ENCODE peak calls at places on chromosomes 5 and 9, in ten cellular contexts. One of them, this sample, is unnamed.

GRCh38 chr5:140240987-140241706 is 61.8 kb downstream of the PFDN1 start:
- DNase-seq in substantia nigra: peak
- DNase-seq in stimulated activated CD4-positive, alpha-beta T cell treated with anti-CD3 and anti-CD28 coated beads, TNF-alpha, amount 100 ng/mL, for 4 hours: no peak
- DNase-seq in AG04450: peak
- DNase-seq in endothelial cell: peak
- DNase-seq in AG08396: peak
- DNase-seq in activated CD8-positive, alpha-beta memory T cell treated with anti-CD3 and anti-CD28 coated beads for 24 hours: no peak
- DNase-seq in occipital lobe: peak
- DNase-seq in left ventricle myocardium inferior: peak
- DNase-seq in stimulated activated naive B cell treated with anti-CD40 and anti-IgM and Interleukin-4, amounts not matched to agents 10 μg/mL and 1 μg/mL and 100 μg/mL, for 72 hours: no peak
- DNase-seq in this sample: no peak

GRCh38 chr5:151895660-151896040 is 29.0 kb downstream of the GLRA1 start:
- DNase-seq in substantia nigra: no peak
- DNase-seq in stimulated activated CD4-positive, alpha-beta T cell treated with anti-CD3 and anti-CD28 coated beads, TNF-alpha, amount 100 ng/mL, for 4 hours: no peak
- DNase-seq in AG04450: no peak
- DNase-seq in endothelial cell: no peak
- DNase-seq in AG08396: no peak
- DNase-seq in activated CD8-positive, alpha-beta memory T cell treated with anti-CD3 and anti-CD28 coated beads for 24 hours: no peak
- DNase-seq in occipital lobe: no peak
- DNase-seq in left ventricle myocardium inferior: no peak
- DNase-seq in stimulated activated naive B cell treated with anti-CD40 and anti-IgM and Interleukin-4, amounts not matched to agents 10 μg/mL and 1 μg/mL and 100 μg/mL, for 72 hours: no peak
- DNase-seq in this sample: no peak

GRCh38 chr5:96331210-96331609 is 101.8 kb downstream of the PCSK1 start:
- DNase-seq in substantia nigra: no peak
- DNase-seq in stimulated activated CD4-positive, alpha-beta T cell treated with anti-CD3 and anti-CD28 coated beads, TNF-alpha, amount 100 ng/mL, for 4 hours: no peak
- DNase-seq in AG04450: no peak
- DNase-seq in endothelial cell: no peak
- DNase-seq in AG08396: no peak
- DNase-seq in activated CD8-positive, alpha-beta memory T cell treated with anti-CD3 and anti-CD28 coated beads for 24 hours: no peak
- DNase-seq in occipital lobe: no peak
- DNase-seq in left ventricle myocardium inferior: no peak
- DNase-seq in stimulated activated naive B cell treated with anti-CD40 and anti-IgM and Interleukin-4, amounts not matched to agents 10 μg/mL and 1 μg/mL and 100 μg/mL, for 72 hours: no peak
- DNase-seq in this sample: no peak

GRCh38 chr5:72178910-72179815 is 71.9 kb downstream of the MAP1B start:
- DNase-seq in substantia nigra: peak
- DNase-seq in stimulated activated CD4-positive, alpha-beta T cell treated with anti-CD3 and anti-CD28 coated beads, TNF-alpha, amount 100 ng/mL, for 4 hours: no peak
- DNase-seq in AG04450: peak
- DNase-seq in endothelial cell: no peak
- DNase-seq in AG08396: peak
- DNase-seq in activated CD8-positive, alpha-beta memory T cell treated with anti-CD3 and anti-CD28 coated beads for 24 hours: no peak
- DNase-seq in occipital lobe: peak
- DNase-seq in left ventricle myocardium inferior: peak
- DNase-seq in stimulated activated naive B cell treated with anti-CD40 and anti-IgM and Interleukin-4, amounts not matched to agents 10 μg/mL and 1 μg/mL and 100 μg/mL, for 72 hours: no peak
- DNase-seq in this sample: no peak

GRCh38 chr5:128974567-128974966 is 9.3 kb downstream of the SLC27A6 start:
- DNase-seq in substantia nigra: no peak
- DNase-seq in stimulated activated CD4-positive, alpha-beta T cell treated with anti-CD3 and anti-CD28 coated beads, TNF-alpha, amount 100 ng/mL, for 4 hours: no peak
- DNase-seq in AG04450: no peak
- DNase-seq in endothelial cell: no peak
- DNase-seq in AG08396: no peak
- DNase-seq in activated CD8-positive, alpha-beta memory T cell treated with anti-CD3 and anti-CD28 coated beads for 24 hours: no peak
- DNase-seq in occipital lobe: no peak
- DNase-seq in left ventricle myocardium inferior: no peak
- DNase-seq in stimulated activated naive B cell treated with anti-CD40 and anti-IgM and Interleukin-4, amounts not matched to agents 10 μg/mL and 1 μg/mL and 100 μg/mL, for 72 hours: no peak
- DNase-seq in this sample: no peak

GRCh38 chr9:32395483-32396216 is 11.2 kb downstream of the ACO1 start:
- DNase-seq in substantia nigra: no peak
- DNase-seq in stimulated activated CD4-positive, alpha-beta T cell treated with anti-CD3 and anti-CD28 coated beads, TNF-alpha, amount 100 ng/mL, for 4 hours: no peak
- DNase-seq in AG04450: peak
- DNase-seq in endothelial cell: no peak
- DNase-seq in AG08396: peak
- DNase-seq in activated CD8-positive, alpha-beta memory T cell treated with anti-CD3 and anti-CD28 coated beads for 24 hours: no peak
- DNase-seq in occipital lobe: no peak
- DNase-seq in left ventricle myocardium inferior: peak
- DNase-seq in stimulated activated naive B cell treated with anti-CD40 and anti-IgM and Interleukin-4, amounts not matched to agents 10 μg/mL and 1 μg/mL and 100 μg/mL, for 72 hours: no peak
- DNase-seq in this sample: no peak

GRCh38 chr9:114503522-114504340 is 1.5 kb downstream of the WHRN start:
- DNase-seq in substantia nigra: peak
- DNase-seq in stimulated activated CD4-positive, alpha-beta T cell treated with anti-CD3 and anti-CD28 coated beads, TNF-alpha, amount 100 ng/mL, for 4 hours: no peak
- DNase-seq in AG04450: no peak
- DNase-seq in endothelial cell: no peak
- DNase-seq in AG08396: no peak
- DNase-seq in activated CD8-positive, alpha-beta memory T cell treated with anti-CD3 and anti-CD28 coated beads for 24 hours: no peak
- DNase-seq in occipital lobe: no peak
- DNase-seq in left ventricle myocardium inferior: no peak
- DNase-seq in stimulated activated naive B cell treated with anti-CD40 and anti-IgM and Interleukin-4, amounts not matched to agents 10 μg/mL and 1 μg/mL and 100 μg/mL, for 72 hours: no peak
- DNase-seq in this sample: no peak

GRCh38 chr9:763692-764091 is 77.8 kb upstream of the DMRT1 start:
- DNase-seq in substantia nigra: no peak
- DNase-seq in stimulated activated CD4-positive, alpha-beta T cell treated with anti-CD3 and anti-CD28 coated beads, TNF-alpha, amount 100 ng/mL, for 4 hours: no peak
- DNase-seq in AG04450: no peak
- DNase-seq in endothelial cell: no peak
- DNase-seq in AG08396: no peak
- DNase-seq in activated CD8-positive, alpha-beta memory T cell treated with anti-CD3 and anti-CD28 coated beads for 24 hours: no peak
- DNase-seq in occipital lobe: no peak
- DNase-seq in left ventricle myocardium inferior: no peak
- DNase-seq in stimulated activated naive B cell treated with anti-CD40 and anti-IgM and Interleukin-4, amounts not matched to agents 10 μg/mL and 1 μg/mL and 100 μg/mL, for 72 hours: no peak
- DNase-seq in this sample: no peak

GRCh38 chr5:74943905-74944304 is 77.7 kb upstream of the FAM169A start:
- DNase-seq in substantia nigra: no peak
- DNase-seq in stimulated activated CD4-positive, alpha-beta T cell treated with anti-CD3 and anti-CD28 coated beads, TNF-alpha, amount 100 ng/mL, for 4 hours: no peak
- DNase-seq in AG04450: no peak
- DNase-seq in endothelial cell: no peak
- DNase-seq in AG08396: no peak
- DNase-seq in activated CD8-positive, alpha-beta memory T cell treated with anti-CD3 and anti-CD28 coated beads for 24 hours: no peak
- DNase-seq in occipital lobe: no peak
- DNase-seq in left ventricle myocardium inferior: no peak
- DNase-seq in stimulated activated naive B cell treated with anti-CD40 and anti-IgM and Interleukin-4, amounts not matched to agents 10 μg/mL and 1 μg/mL and 100 μg/mL, for 72 hours: no peak
- DNase-seq in this sample: no peak

GRCh38 chr9:13274901-13275641 is 4.4 kb downstream of the MPDZ start:
- DNase-seq in substantia nigra: no peak
- DNase-seq in stimulated activated CD4-positive, alpha-beta T cell treated with anti-CD3 and anti-CD28 coated beads, TNF-alpha, amount 100 ng/mL, for 4 hours: no peak
- DNase-seq in AG04450: no peak
- DNase-seq in endothelial cell: no peak
- DNase-seq in AG08396: peak
- DNase-seq in activated CD8-positive, alpha-beta memory T cell treated with anti-CD3 and anti-CD28 coated beads for 24 hours: no peak
- DNase-seq in occipital lobe: no peak
- DNase-seq in left ventricle myocardium inferior: no peak
- DNase-seq in stimulated activated naive B cell treated with anti-CD40 and anti-IgM and Interleukin-4, amounts not matched to agents 10 μg/mL and 1 μg/mL and 100 μg/mL, for 72 hours: no peak
- DNase-seq in this sample: no peak

GRCh38 chr5:14778789-14779070 is 92.8 kb downstream of the ANKH start:
- DNase-seq in substantia nigra: no peak
- DNase-seq in stimulated activated CD4-positive, alpha-beta T cell treated with anti-CD3 and anti-CD28 coated beads, TNF-alpha, amount 100 ng/mL, for 4 hours: no peak
- DNase-seq in AG04450: no peak
- DNase-seq in endothelial cell: no peak
- DNase-seq in AG08396: no peak
- DNase-seq in activated CD8-positive, alpha-beta memory T cell treated with anti-CD3 and anti-CD28 coated beads for 24 hours: no peak
- DNase-seq in occipital lobe: no peak
- DNase-seq in left ventricle myocardium inferior: no peak
- DNase-seq in stimulated activated naive B cell treated with anti-CD40 and anti-IgM and Interleukin-4, amounts not matched to agents 10 μg/mL and 1 μg/mL and 100 μg/mL, for 72 hours: no peak
- DNase-seq in this sample: no peak

GRCh38 chr9:17942498-17942897 is 363.6 kb downstream of the SH3GL2 start:
- DNase-seq in substantia nigra: no peak
- DNase-seq in stimulated activated CD4-positive, alpha-beta T cell treated with anti-CD3 and anti-CD28 coated beads, TNF-alpha, amount 100 ng/mL, for 4 hours: no peak
- DNase-seq in AG04450: no peak
- DNase-seq in endothelial cell: no peak
- DNase-seq in AG08396: no peak
- DNase-seq in activated CD8-positive, alpha-beta memory T cell treated with anti-CD3 and anti-CD28 coated beads for 24 hours: no peak
- DNase-seq in occipital lobe: no peak
- DNase-seq in left ventricle myocardium inferior: no peak
- DNase-seq in stimulated activated naive B cell treated with anti-CD40 and anti-IgM and Interleukin-4, amounts not matched to agents 10 μg/mL and 1 μg/mL and 100 μg/mL, for 72 hours: no peak
- DNase-seq in this sample: no peak

GRCh38 chr9:2180704-2181103 is 165.6 kb downstream of the SMARCA2 start:
- DNase-seq in substantia nigra: no peak
- DNase-seq in stimulated activated CD4-positive, alpha-beta T cell treated with anti-CD3 and anti-CD28 coated beads, TNF-alpha, amount 100 ng/mL, for 4 hours: no peak
- DNase-seq in AG04450: no peak
- DNase-seq in endothelial cell: no peak
- DNase-seq in AG08396: no peak
- DNase-seq in activated CD8-positive, alpha-beta memory T cell treated with anti-CD3 and anti-CD28 coated beads for 24 hours: no peak
- DNase-seq in occipital lobe: no peak
- DNase-seq in left ventricle myocardium inferior: no peak
- DNase-seq in stimulated activated naive B cell treated with anti-CD40 and anti-IgM and Interleukin-4, amounts not matched to agents 10 μg/mL and 1 μg/mL and 100 μg/mL, for 72 hours: no peak
- DNase-seq in this sample: no peak

GRCh38 chr9:2489838-2490314 is 131.7 kb upstream of the VLDLR start:
- DNase-seq in substantia nigra: no peak
- DNase-seq in stimulated activated CD4-positive, alpha-beta T cell treated with anti-CD3 and anti-CD28 coated beads, TNF-alpha, amount 100 ng/mL, for 4 hours: no peak
- DNase-seq in AG04450: peak
- DNase-seq in endothelial cell: no peak
- DNase-seq in AG08396: no peak
- DNase-seq in activated CD8-positive, alpha-beta memory T cell treated with anti-CD3 and anti-CD28 coated beads for 24 hours: no peak
- DNase-seq in occipital lobe: no peak
- DNase-seq in left ventricle myocardium inferior: no peak
- DNase-seq in stimulated activated naive B cell treated with anti-CD40 and anti-IgM and Interleukin-4, amounts not matched to agents 10 μg/mL and 1 μg/mL and 100 μg/mL, for 72 hours: no peak
- DNase-seq in this sample: no peak

GRCh38 chr9:93288891-93289883 is 105.2 kb downstream of the WNK2 start:
- DNase-seq in substantia nigra: no peak
- DNase-seq in stimulated activated CD4-positive, alpha-beta T cell treated with anti-CD3 and anti-CD28 coated beads, TNF-alpha, amount 100 ng/mL, for 4 hours: no peak
- DNase-seq in AG04450: no peak
- DNase-seq in endothelial cell: no peak
- DNase-seq in AG08396: peak
- DNase-seq in activated CD8-positive, alpha-beta memory T cell treated with anti-CD3 and anti-CD28 coated beads for 24 hours: peak
- DNase-seq in occipital lobe: no peak
- DNase-seq in left ventricle myocardium inferior: no peak
- DNase-seq in stimulated activated naive B cell treated with anti-CD40 and anti-IgM and Interleukin-4, amounts not matched to agents 10 μg/mL and 1 μg/mL and 100 μg/mL, for 72 hours: no peak
- DNase-seq in this sample: no peak

GRCh38 chr9:81146684-81147337 is 542.5 kb downstream of the TLE1 start:
- DNase-seq in substantia nigra: no peak
- DNase-seq in stimulated activated CD4-positive, alpha-beta T cell treated with anti-CD3 and anti-CD28 coated beads, TNF-alpha, amount 100 ng/mL, for 4 hours: no peak
- DNase-seq in AG04450: no peak
- DNase-seq in endothelial cell: no peak
- DNase-seq in AG08396: peak
- DNase-seq in activated CD8-positive, alpha-beta memory T cell treated with anti-CD3 and anti-CD28 coated beads for 24 hours: no peak
- DNase-seq in occipital lobe: no peak
- DNase-seq in left ventricle myocardium inferior: no peak
- DNase-seq in stimulated activated naive B cell treated with anti-CD40 and anti-IgM and Interleukin-4, amounts not matched to agents 10 μg/mL and 1 μg/mL and 100 μg/mL, for 72 hours: no peak
- DNase-seq in this sample: no peak

GRCh38 chr5:122419195-122419894 is 107.3 kb downstream of the SNCAIP start:
- DNase-seq in substantia nigra: no peak
- DNase-seq in stimulated activated CD4-positive, alpha-beta T cell treated with anti-CD3 and anti-CD28 coated beads, TNF-alpha, amount 100 ng/mL, for 4 hours: no peak
- DNase-seq in AG04450: no peak
- DNase-seq in endothelial cell: no peak
- DNase-seq in AG08396: no peak
- DNase-seq in activated CD8-positive, alpha-beta memory T cell treated with anti-CD3 and anti-CD28 coated beads for 24 hours: no peak
- DNase-seq in occipital lobe: no peak
- DNase-seq in left ventricle myocardium inferior: no peak
- DNase-seq in stimulated activated naive B cell treated with anti-CD40 and anti-IgM and Interleukin-4, amounts not matched to agents 10 μg/mL and 1 μg/mL and 100 μg/mL, for 72 hours: no peak
- DNase-seq in this sample: no peak

GRCh38 chr9:105281272-105281671 is 36.8 kb downstream of the SLC44A1 start:
- DNase-seq in substantia nigra: no peak
- DNase-seq in stimulated activated CD4-positive, alpha-beta T cell treated with anti-CD3 and anti-CD28 coated beads, TNF-alpha, amount 100 ng/mL, for 4 hours: no peak
- DNase-seq in AG04450: no peak
- DNase-seq in endothelial cell: no peak
- DNase-seq in AG08396: no peak
- DNase-seq in activated CD8-positive, alpha-beta memory T cell treated with anti-CD3 and anti-CD28 coated beads for 24 hours: no peak
- DNase-seq in occipital lobe: no peak
- DNase-seq in left ventricle myocardium inferior: no peak
- DNase-seq in stimulated activated naive B cell treated with anti-CD40 and anti-IgM and Interleukin-4, amounts not matched to agents 10 μg/mL and 1 μg/mL and 100 μg/mL, for 72 hours: no peak
- DNase-seq in this sample: no peak

GRCh38 chr5:171639236-171639635 is 146.4 kb upstream of the SMIM23 start:
- DNase-seq in substantia nigra: no peak
- DNase-seq in stimulated activated CD4-positive, alpha-beta T cell treated with anti-CD3 and anti-CD28 coated beads, TNF-alpha, amount 100 ng/mL, for 4 hours: no peak
- DNase-seq in AG04450: no peak
- DNase-seq in endothelial cell: no peak
- DNase-seq in AG08396: no peak
- DNase-seq in activated CD8-positive, alpha-beta memory T cell treated with anti-CD3 and anti-CD28 coated beads for 24 hours: no peak
- DNase-seq in occipital lobe: no peak
- DNase-seq in left ventricle myocardium inferior: no peak
- DNase-seq in stimulated activated naive B cell treated with anti-CD40 and anti-IgM and Interleukin-4, amounts not matched to agents 10 μg/mL and 1 μg/mL and 100 μg/mL, for 72 hours: no peak
- DNase-seq in this sample: no peak

GRCh38 chr9:133463864-133464615 is 4.3 kb downstream of the CACFD1 start:
- DNase-seq in substantia nigra: no peak
- DNase-seq in stimulated activated CD4-positive, alpha-beta T cell treated with anti-CD3 and anti-CD28 coated beads, TNF-alpha, amount 100 ng/mL, for 4 hours: no peak
- DNase-seq in AG04450: no peak
- DNase-seq in endothelial cell: no peak
- DNase-seq in AG08396: no peak
- DNase-seq in activated CD8-positive, alpha-beta memory T cell treated with anti-CD3 and anti-CD28 coated beads for 24 hours: no peak
- DNase-seq in occipital lobe: no peak
- DNase-seq in left ventricle myocardium inferior: no peak
- DNase-seq in stimulated activated naive B cell treated with anti-CD40 and anti-IgM and Interleukin-4, amounts not matched to agents 10 μg/mL and 1 μg/mL and 100 μg/mL, for 72 hours: no peak
- DNase-seq in this sample: no peak

GRCh38 chr5:150394912-150395689 is 17.6 kb downstream of the CD74 start:
- DNase-seq in substantia nigra: no peak
- DNase-seq in stimulated activated CD4-positive, alpha-beta T cell treated with anti-CD3 and anti-CD28 coated beads, TNF-alpha, amount 100 ng/mL, for 4 hours: no peak
- DNase-seq in AG04450: no peak
- DNase-seq in endothelial cell: no peak
- DNase-seq in AG08396: no peak
- DNase-seq in activated CD8-positive, alpha-beta memory T cell treated with anti-CD3 and anti-CD28 coated beads for 24 hours: no peak
- DNase-seq in occipital lobe: no peak
- DNase-seq in left ventricle myocardium inferior: no peak
- DNase-seq in stimulated activated naive B cell treated with anti-CD40 and anti-IgM and Interleukin-4, amounts not matched to agents 10 μg/mL and 1 μg/mL and 100 μg/mL, for 72 hours: no peak
- DNase-seq in this sample: no peak

GRCh38 chr9:23117621-23118020 is 671.0 kb downstream of the DMRTA1 start:
- DNase-seq in substantia nigra: no peak
- DNase-seq in stimulated activated CD4-positive, alpha-beta T cell treated with anti-CD3 and anti-CD28 coated beads, TNF-alpha, amount 100 ng/mL, for 4 hours: no peak
- DNase-seq in AG04450: peak
- DNase-seq in endothelial cell: no peak
- DNase-seq in AG08396: peak
- DNase-seq in activated CD8-positive, alpha-beta memory T cell treated with anti-CD3 and anti-CD28 coated beads for 24 hours: no peak
- DNase-seq in occipital lobe: no peak
- DNase-seq in left ventricle myocardium inferior: no peak
- DNase-seq in stimulated activated naive B cell treated with anti-CD40 and anti-IgM and Interleukin-4, amounts not matched to agents 10 μg/mL and 1 μg/mL and 100 μg/mL, for 72 hours: no peak
- DNase-seq in this sample: no peak